ENCODE peak calls at places on chromosome 11, in six cellular contexts. A is fibroblast of lung, N is gastrocnemius medialis, F is K562, U is thoracic aorta, D is OCI-LY7. V is an unnamed sample. For H3K4me1, the result is how much of the 10 kb centered on the place peaks cover.

GRCh38 chr11:132045116-132045515 is 674.7 kb downstream of the NTM start:
- DNase-seq in F (no peak), D (no peak), U (no peak), A (no peak), N (no peak), V (no peak)

GRCh38 chr11:79864882-79865281 is 424.1 kb upstream of the TENM4 start:
- DNase-seq in U (no peak), N (no peak), D (no peak), A (no peak), F (no peak), V (no peak)

GRCh38 chr11:10488581-10489443 is 33.7 kb downstream of the AMPD3 start:
- DNase-seq in A (no peak), D (peak), N (no peak), F (no peak), U (no peak), V (peak)

GRCh38 chr11:79794484-79795393 is 353.9 kb upstream of the TENM4 start:
- DNase-seq in D (no peak), N (no peak), A (no peak), U (no peak), F (no peak), V (no peak)

GRCh38 chr11:79456501-79456900 is 15.7 kb upstream of the TENM4 start:
- DNase-seq in A (no peak), F (no peak), N (no peak), D (no peak), U (no peak), V (peak)

GRCh38 chr11:7595016-7595869 is 78.1 kb downstream of the CYB5R2 start:
- DNase-seq in N (no peak), F (no peak), A (no peak), D (no peak), U (no peak), V (no peak)

GRCh38 chr11:129636926-129637325 is 178.7 kb upstream of the TMEM45B start:
- DNase-seq in N (no peak), A (peak), U (no peak), D (no peak), F (no peak), V (no peak)

GRCh38 chr11:75896843-75897419 is 81.9 kb downstream of the UVRAG start:
- DNase-seq in U (no peak), N (no peak), A (peak), D (peak), F (peak), V (no peak)

GRCh38 chr11:120832609-120833221 is 191.2 kb upstream of the TBCEL start:
- DNase-seq in A (peak), F (no peak), N (no peak), U (no peak), D (no peak), V (no peak)

GRCh38 chr11:73252577-73253191 is 19.5 kb upstream of the P2RY6 start:
- DNase-seq in N (no peak), A (no peak), D (peak), U (no peak), F (peak), V (no peak)

DNA sequence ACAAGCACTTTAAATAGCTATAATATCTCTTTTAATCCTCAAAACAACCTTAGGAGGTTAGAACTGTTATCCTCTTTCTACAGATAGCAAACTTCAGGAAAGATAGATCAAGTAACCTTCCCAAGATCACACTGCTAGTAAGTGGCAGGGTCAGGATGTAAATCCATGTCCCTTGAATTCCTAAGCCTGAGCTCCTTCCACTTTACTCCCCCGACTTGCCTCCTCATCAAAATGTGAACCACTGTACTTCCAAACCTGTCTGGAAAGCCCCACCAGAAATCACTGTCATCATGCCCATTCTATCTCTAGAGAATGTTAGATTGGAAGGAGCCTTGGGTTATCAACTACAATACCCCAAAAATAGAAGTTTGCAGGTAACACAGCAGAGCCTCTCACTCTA is 33.7 kb downstream of the ME3 start:
- DNase-seq in F (no peak), D (no peak), U (no peak), N (no peak), A (no peak), V (peak)
- H3K4me3 ChIP-seq in F (no peak), D (no peak), U (no peak), N (no peak), A (no peak), V (no peak)

GRCh38 chr11:12704049-12704448 is 29.8 kb downstream of the TEAD1 start:
- DNase-seq in A (peak), D (no peak), N (no peak), U (no peak), F (no peak), V (no peak)

GRCh38 chr11:12705874-12706273 is 31.7 kb downstream of the TEAD1 start:
- DNase-seq in F (no peak), N (no peak), D (no peak), A (no peak), U (no peak), V (no peak)

GRCh38 chr11:12698049-12698448 is 23.8 kb downstream of the TEAD1 start:
- DNase-seq in F (no peak), N (no peak), A (no peak), U (no peak), D (peak), V (no peak)

GRCh38 chr11:12702999-12703453 is 28.8 kb downstream of the TEAD1 start:
- DNase-seq in D (no peak), A (no peak), U (no peak), F (no peak), N (no peak), V (no peak)

DNA sequence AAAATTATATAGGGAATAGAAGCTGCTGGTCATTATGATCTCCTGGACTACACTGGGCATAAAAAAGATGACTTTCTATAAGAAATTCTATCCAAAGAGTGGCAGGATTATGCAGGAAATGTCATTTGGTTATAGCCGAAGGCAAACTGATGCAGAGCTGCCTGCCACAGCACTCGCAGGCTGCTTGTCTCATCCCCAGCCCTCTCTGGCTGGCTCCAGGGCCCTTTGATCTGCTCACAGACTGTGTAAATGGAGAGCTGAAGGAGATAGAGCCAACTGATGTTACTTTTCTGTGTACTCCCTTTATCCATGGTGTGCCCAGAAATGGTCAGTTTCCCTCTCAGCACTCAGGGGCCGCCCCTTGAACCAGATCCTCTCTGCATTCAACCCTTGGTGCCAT is 27.6 kb downstream of the TEAD1 start:
- DNase-seq in U (no peak), N (no peak), F (no peak), D (no peak), A (no peak), V (no peak)
- H3K4me1 ChIP-seq in U (under half), N (half or more), F (under half), D (under half), A (under half), V (under half)

GRCh38 chr11:127003260-127003981 is 2.9 kb upstream of the KIRREL3 start:
- DNase-seq in U (no peak), D (no peak), A (peak), N (no peak), F (peak), V (no peak)
- H3K4me3 ChIP-seq in U (no peak), D (no peak), A (peak), N (no peak), F (no peak), V (peak)

GRCh38 chr11:44565008-44565745 is at the start of gene CD82:
- DNase-seq in U (peak), N (peak), D (peak), F (peak), A (peak), V (peak)
- H3K4me1 ChIP-seq in U (half or more), N (under half), D (under half), F (under half), A (under half), V (half or more)

GRCh38 chr11:111729441-111729840 is 36.7 kb downstream of the PPP2R1B start:
- DNase-seq in D (no peak), F (no peak), U (no peak), N (no peak), A (no peak), V (no peak)
- H3K4me3 ChIP-seq in D (no peak), F (no peak), U (no peak), N (peak), A (no peak), V (no peak)

GRCh38 chr11:27467181-27467913 is 5.2 kb downstream of the LGR4 start:
- DNase-seq in U (no peak), N (no peak), F (no peak), D (no peak), A (no peak), V (no peak)
- H3K4me1 ChIP-seq in U (half or more), N (under half), F (under half), D (under half), A (under half), V (half or more)

GRCh38 chr11:69702769-69703510 is 882 bp downstream of the FGF19 start:
- DNase-seq in U (no peak), N (no peak), F (no peak), D (no peak), A (no peak), V (no peak)

GRCh38 chr11:69702239-69702668 is 1.6 kb downstream of the FGF19 start:
- DNase-seq in N (no peak), F (no peak), A (no peak), D (no peak), U (no peak), V (no peak)

GRCh38 chr11:69705246-69705856 is 1.5 kb upstream of the FGF19 start:
- DNase-seq in U (no peak), F (no peak), D (no peak), A (no peak), N (no peak), V (no peak)

GRCh38 chr11:69704508-69705245 is 855 bp upstream of the FGF19 start:
- DNase-seq in A (no peak), D (no peak), F (peak), N (no peak), U (no peak), V (no peak)

GRCh38 chr11:69703711-69704507 is at the start of gene FGF19:
- DNase-seq in D (no peak), U (no peak), A (no peak), F (peak), N (no peak), V (no peak)
- H3K4me3 ChIP-seq in D (no peak), U (peak), A (peak), F (no peak), N (no peak), V (peak)

GRCh38 chr11:122155765-122156527 is 39.9 kb upstream of the BLID start:
- DNase-seq in D (no peak), F (no peak), U (no peak), N (no peak), A (peak), V (no peak)

GRCh38 chr11:122159173-122159701 is 43.2 kb upstream of the BLID start:
- DNase-seq in N (no peak), D (no peak), U (no peak), A (peak), F (no peak), V (no peak)

GRCh38 chr11:122155001-122155400 is 39.0 kb upstream of the BLID start:
- DNase-seq in U (no peak), N (no peak), F (no peak), D (no peak), A (no peak), V (no peak)

GRCh38 chr11:122159861-122160260 is 43.8 kb upstream of the BLID start:
- DNase-seq in F (no peak), D (no peak), U (no peak), N (no peak), A (no peak), V (no peak)

GRCh38 chr11:122157540-122158173 is 41.6 kb upstream of the BLID start:
- DNase-seq in F (no peak), D (no peak), U (no peak), N (no peak), A (no peak), V (no peak)
- H3K4me1 ChIP-seq in F (under half), D (under half), U (half or more), N (under half), A (under half), V (half or more)

GRCh38 chr11:83069441-83070043 is 2.2 kb downstream of the RAB30 start:
- DNase-seq in U (no peak), N (no peak), F (no peak), A (no peak), D (peak), V (no peak)
- H3K4me3 ChIP-seq in U (peak), N (peak), F (no peak), A (peak), D (peak), V (peak)

DNA sequence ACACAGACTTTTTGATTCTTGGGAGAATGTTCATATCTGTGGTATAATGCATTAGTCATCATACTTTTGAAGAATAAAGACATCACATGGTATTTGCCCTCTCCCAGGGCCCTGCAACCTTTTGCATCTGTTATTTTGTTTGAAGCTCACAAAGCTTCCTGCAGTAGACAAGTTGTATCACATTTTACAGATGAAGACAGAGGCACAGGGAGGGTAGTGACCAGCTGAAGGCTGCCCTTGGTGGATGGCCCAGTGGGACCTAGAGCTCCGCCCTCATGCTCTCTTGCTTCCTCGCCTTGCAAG is 66.4 kb downstream of the UBASH3B start:
- DNase-seq in D (no peak), A (peak), F (no peak), U (no peak), N (no peak), V (no peak)
- H3K4me1 ChIP-seq in D (half or more), A (under half), F (under half), U (under half), N (under half), V (under half)